ENCODE peak calls at places on chromosomes 11 and 22, in seven cellular contexts. L, T, D, E, F, J and M are unnamed samples.

GRCh38 chr11:74641289-74641688 is 48.9 kb downstream of the POLD3 start:
- DNase-seq in E (no peak), T (no peak), F (no peak), J (no peak), L (no peak), D (no peak), M (no peak)

GRCh38 chr11:33949201-33949913 is 57.5 kb upstream of the LMO2 start:
- DNase-seq in F (no peak), D (no peak), L (no peak), J (no peak), E (no peak), T (no peak), M (no peak)

GRCh38 chr11:70467196-70468085 is 69.1 kb downstream of the CTTN start:
- DNase-seq in L (peak), E (peak), J (peak), F (no peak), D (peak), T (peak), M (no peak)

GRCh38 chr11:72524711-72525110 is 90.4 kb upstream of the CLPB start:
- DNase-seq in D (peak), F (no peak), T (no peak), J (no peak), L (no peak), E (no peak), M (no peak)

GRCh38 chr22:38089474-38089851 is 5.5 kb upstream of the SLC16A8 start:
- DNase-seq in E (no peak), J (no peak), L (no peak), T (no peak), D (no peak), F (no peak), M (no peak)

GRCh38 chr11:3218483-3219280 is at the start of gene MRGPRG:
- DNase-seq in T (no peak), E (no peak), D (no peak), L (no peak), J (peak), F (no peak), M (no peak)

GRCh38 chr11:130131957-130132850 is 27.4 kb upstream of the ST14 start:
- DNase-seq in L (peak), E (peak), D (peak), F (no peak), T (peak), J (no peak), M (no peak)

GRCh38 chr11:120912504-120912903 is 111.4 kb upstream of the TBCEL start:
- DNase-seq in E (peak), J (no peak), F (no peak), T (peak), D (peak), L (no peak), M (no peak)

GRCh38 chr22:33803371-33803770 is 116.9 kb downstream of the LARGE1 start:
- DNase-seq in D (peak), F (no peak), E (no peak), T (no peak), L (no peak), J (no peak), M (peak)

GRCh38 chr11:130156108-130157022 is 3.2 kb upstream of the ST14 start:
- DNase-seq in L (no peak), T (peak), E (peak), J (no peak), D (peak), F (no peak), M (no peak)

GRCh38 chr11:19393941-19394340 is 153.2 kb upstream of the E2F8 start:
- DNase-seq in D (no peak), F (no peak), J (no peak), T (no peak), E (no peak), L (no peak), M (no peak)

GRCh38 chr11:63564785-63565350 is 1.7 kb upstream of the PLAAT2 start:
- DNase-seq in T (no peak), D (no peak), L (no peak), E (no peak), J (no peak), F (no peak), M (peak)

GRCh38 chr11:118606157-118606843 is 1.1 kb upstream of the PHLDB1 start:
- DNase-seq in F (no peak), D (no peak), E (no peak), T (no peak), L (peak), J (peak), M (no peak)

GRCh38 chr22:23233746-23234408 is 53.6 kb downstream of the BCR start:
- DNase-seq in J (peak), F (no peak), E (no peak), T (no peak), L (peak), D (peak), M (no peak)

GRCh38 chr11:10725114-10725906 is 25.7 kb upstream of the CTR9 start:
- DNase-seq in J (no peak), D (peak), T (no peak), F (peak), E (no peak), L (no peak), M (peak)

GRCh38 chr22:37981282-37982011 is 2.9 kb downstream of the SOX10 start:
- DNase-seq in F (no peak), T (no peak), E (no peak), L (no peak), J (no peak), D (no peak), M (no peak)

GRCh38 chr11:6646631-6647281 is 8.9 kb downstream of the DCHS1 start:
- DNase-seq in F (peak), L (peak), J (peak), T (no peak), D (no peak), E (peak), M (no peak)

DNA sequence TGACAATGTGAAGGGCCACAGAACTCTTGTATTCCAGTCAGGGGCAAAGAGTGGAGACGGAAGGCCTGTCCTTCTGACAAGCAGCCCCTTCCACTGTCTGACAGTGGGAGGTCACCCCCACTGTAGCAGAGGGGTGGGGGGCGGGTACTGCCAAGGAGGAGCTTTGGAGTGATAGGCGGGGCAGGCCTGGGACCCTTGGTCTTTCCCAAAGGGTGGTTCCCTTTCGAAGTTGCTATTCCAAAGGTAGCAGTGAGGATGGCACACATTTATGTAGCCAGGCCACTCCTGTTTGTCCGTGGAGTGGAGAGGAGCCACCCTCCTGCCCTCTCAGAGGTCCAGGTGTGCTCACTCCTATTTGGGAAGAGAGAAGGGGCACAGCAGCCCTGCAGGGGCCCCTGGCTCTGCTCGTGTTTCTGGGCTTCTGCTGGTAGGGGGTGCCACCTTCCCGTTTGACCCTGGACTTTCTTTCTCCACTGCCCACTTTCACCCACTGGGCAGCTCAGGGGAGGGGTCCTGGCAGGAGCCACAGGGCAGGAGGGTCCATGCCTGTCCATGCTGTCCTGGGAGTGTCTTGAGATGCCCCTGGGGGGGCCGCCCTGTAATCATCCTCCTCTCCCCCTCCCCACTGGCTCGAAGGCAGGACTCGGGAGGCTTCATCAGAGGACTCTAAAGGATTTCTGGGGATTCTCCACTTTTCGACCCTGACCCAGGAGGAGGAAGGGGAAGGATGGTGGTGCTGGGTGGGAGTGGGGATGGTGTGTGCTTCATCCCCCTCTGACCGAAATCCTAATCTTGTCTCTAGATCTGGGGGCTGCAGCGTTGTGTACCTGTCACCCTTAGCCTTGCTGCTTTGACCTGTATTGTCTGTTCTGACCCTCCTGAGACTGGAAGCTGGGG is 994 bp downstream of the TAGLN start:
- DNase-seq in D (no peak), T (no peak), L (no peak), J (no peak), E (no peak), F (no peak), M (no peak)
- H3K27ac ChIP-seq in D (peak), T (peak), L (peak), J (peak), E (no peak), F (no peak), M (no peak)

DNA sequence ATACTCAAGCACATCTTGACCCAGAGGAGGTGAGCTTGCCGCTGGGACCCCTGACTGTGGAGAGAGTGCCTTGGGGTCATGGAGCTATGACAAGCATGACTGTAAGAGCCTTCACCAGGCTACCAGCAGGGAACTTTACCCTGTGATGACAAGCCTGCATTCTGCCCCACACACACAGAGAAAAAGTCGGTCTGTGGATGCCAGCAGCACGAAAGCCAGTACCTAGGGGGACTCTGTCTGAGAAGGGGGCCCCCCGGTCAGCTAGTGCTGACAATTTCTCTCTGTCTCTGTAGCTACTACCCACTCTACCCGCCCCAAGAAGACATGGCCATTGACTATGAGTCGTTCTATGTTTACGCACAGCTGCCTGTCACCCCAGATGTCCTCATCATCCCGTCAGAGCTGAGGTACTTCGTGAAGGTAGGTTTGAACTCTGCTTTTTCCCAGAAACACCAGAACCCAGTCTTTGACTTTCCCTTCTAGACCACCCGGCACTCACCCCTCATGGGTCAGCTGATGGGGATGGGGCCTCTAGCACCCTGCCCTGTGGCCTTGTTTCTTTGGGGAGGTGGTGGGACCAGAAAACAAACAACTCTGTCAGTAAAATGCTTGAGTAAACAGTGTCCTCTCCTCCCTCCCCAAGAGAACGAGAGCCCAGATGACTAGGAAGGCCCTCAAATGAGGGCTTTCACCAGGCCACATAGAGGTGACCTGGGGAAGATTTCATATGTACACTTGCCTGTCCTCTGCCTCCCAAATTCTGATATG is 18.9 kb upstream of the CDC42EP2 start:
- DNase-seq in T (no peak), J (no peak), F (no peak), D (no peak), E (no peak), L (no peak), M (no peak)
- H3K27ac ChIP-seq in T (peak), J (peak), F (no peak), D (no peak), E (no peak), L (no peak), M (no peak)

GRCh38 chr11:47002366-47002765 is 65.8 kb downstream of the CSTPP1 start:
- DNase-seq in E (peak), F (no peak), J (no peak), D (no peak), L (no peak), T (no peak), M (no peak)

GRCh38 chr11:47003180-47003877 is 66.8 kb downstream of the CSTPP1 start:
- DNase-seq in F (peak), T (no peak), E (peak), L (peak), J (no peak), D (no peak), M (no peak)

GRCh38 chr11:47000033-47000432 is 63.5 kb downstream of the CSTPP1 start:
- DNase-seq in D (no peak), E (no peak), F (no peak), J (no peak), L (no peak), T (no peak), M (no peak)

GRCh38 chr11:46999217-46999616 is 62.7 kb downstream of the CSTPP1 start:
- DNase-seq in E (peak), F (no peak), T (no peak), L (no peak), J (no peak), D (no peak), M (no peak)

GRCh38 chr11:47001666-47002285 is 65.2 kb downstream of the CSTPP1 start:
- DNase-seq in J (no peak), T (no peak), D (no peak), F (peak), E (peak), L (no peak), M (no peak)
- H3K27ac ChIP-seq in J (no peak), T (no peak), D (no peak), F (peak), E (peak), L (no peak), M (no peak)

DNA sequence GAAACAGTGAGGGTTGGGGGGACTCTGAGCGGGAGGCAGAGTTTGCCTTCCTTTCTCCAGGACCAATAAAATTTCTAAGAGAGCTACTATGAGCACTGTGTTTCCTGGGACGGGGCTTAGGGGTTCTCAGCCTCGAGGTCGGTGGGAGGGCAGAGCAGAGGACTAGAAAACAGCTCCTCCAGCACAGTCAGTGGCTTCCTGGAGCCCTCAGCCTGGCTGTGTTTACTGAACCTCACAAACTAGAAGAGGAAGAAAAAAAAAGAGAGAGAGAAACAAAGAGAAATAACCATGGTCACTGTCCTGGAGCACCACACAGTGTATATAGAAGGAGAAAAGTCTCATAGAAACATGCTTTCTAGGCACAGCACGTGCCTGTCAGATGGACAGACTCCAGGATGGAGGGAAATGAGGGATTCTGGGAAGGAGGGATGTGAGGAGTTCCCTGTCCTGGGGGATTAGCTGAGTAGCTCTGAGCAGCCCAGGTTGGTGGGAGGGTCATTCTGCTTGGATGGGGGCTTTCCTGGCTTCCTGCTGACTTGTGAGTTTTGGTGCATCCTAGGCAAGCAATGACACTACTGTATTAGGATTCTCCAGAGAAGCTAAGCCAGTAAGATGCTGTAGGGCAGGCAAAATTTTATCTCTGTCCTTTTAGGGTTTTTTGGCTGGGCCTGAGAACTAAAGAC is 3.1 kb downstream of the GSTP1 start:
- DNase-seq in L (no peak), E (peak), D (no peak), T (no peak), F (no peak), J (no peak), M (no peak)
- H3K27ac ChIP-seq in L (no peak), E (peak), D (no peak), T (no peak), F (no peak), J (no peak), M (peak)

GRCh38 chr11:116452447-116452846 is 320.3 kb downstream of the BUD13 start:
- DNase-seq in F (no peak), E (no peak), D (no peak), L (no peak), T (no peak), J (no peak), M (no peak)

GRCh38 chr11:116445108-116446047 is 327.4 kb downstream of the BUD13 start:
- DNase-seq in T (no peak), L (no peak), D (no peak), F (no peak), J (no peak), E (no peak), M (no peak)

GRCh38 chr11:116446048-116446399 is 326.8 kb downstream of the BUD13 start:
- DNase-seq in J (no peak), F (no peak), L (no peak), T (no peak), D (no peak), E (no peak), M (no peak)

GRCh38 chr11:116449522-116449921 is 323.3 kb downstream of the BUD13 start:
- DNase-seq in D (no peak), L (no peak), J (no peak), F (no peak), E (no peak), T (no peak), M (no peak)

DNA sequence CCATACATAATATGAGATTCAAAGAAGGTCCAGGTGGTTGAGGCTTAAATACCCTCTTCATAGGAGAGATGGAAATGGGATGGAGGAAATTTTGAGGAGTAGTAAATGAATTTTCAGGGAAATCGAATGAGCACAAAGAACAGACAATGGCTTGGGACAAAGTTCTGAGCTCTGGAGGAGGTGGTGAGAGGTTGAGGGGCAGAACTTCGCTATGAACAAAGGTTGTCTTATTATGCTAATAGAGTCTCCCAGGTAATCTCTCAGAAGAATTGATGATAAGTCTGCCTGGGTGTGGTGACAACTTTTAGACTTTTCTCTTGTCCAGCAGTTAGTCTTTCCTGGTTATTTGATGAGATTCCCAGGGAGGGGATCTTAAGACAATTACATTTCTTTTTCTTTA is 326.2 kb downstream of the BUD13 start:
- DNase-seq in J (no peak), F (no peak), T (no peak), E (no peak), D (no peak), L (no peak), M (no peak)
- H3K27ac ChIP-seq in J (no peak), F (no peak), T (no peak), E (no peak), D (no peak), L (no peak), M (no peak)

GRCh38 chr11:94884322-94884721 is 89.0 kb downstream of the CWC15 start:
- DNase-seq in T (no peak), J (no peak), E (no peak), L (no peak), F (no peak), D (no peak), M (no peak)

GRCh38 chr11:94882931-94883330 is 90.4 kb downstream of the CWC15 start:
- DNase-seq in E (no peak), J (no peak), F (no peak), L (no peak), D (no peak), T (no peak), M (peak)

GRCh38 chr11:94885581-94885980 is 87.8 kb downstream of the CWC15 start:
- DNase-seq in L (no peak), E (no peak), J (no peak), D (no peak), F (no peak), T (no peak), M (no peak)

GRCh38 chr11:94885133-94885532 is 88.2 kb downstream of the CWC15 start:
- DNase-seq in D (no peak), J (no peak), L (no peak), E (peak), T (no peak), F (no peak), M (peak)

DNA sequence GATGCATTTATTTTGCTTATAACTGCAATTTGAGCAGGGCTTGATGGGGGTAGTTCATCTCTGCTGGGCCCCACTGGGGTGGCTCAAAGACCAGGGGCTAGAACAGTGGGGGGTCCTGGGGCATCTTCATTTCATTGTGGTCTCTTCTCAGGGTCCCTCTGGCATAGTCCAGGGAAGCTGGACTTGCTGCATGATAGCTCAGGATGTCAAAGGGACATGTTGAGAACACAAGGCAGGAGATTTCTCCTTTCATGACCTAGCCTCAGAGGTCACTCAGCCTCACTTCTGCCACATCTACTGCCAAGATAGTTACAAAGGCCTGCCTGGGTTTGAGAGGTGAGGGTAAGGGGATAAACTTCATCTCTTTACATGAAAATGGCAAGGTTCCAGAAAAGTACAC is 89.5 kb downstream of the CWC15 start:
- DNase-seq in T (no peak), D (no peak), F (no peak), E (no peak), J (no peak), L (no peak), M (no peak)
- H3K27ac ChIP-seq in T (no peak), D (no peak), F (no peak), E (no peak), J (no peak), L (no peak), M (no peak)

GRCh38 chr11:76589945-76590630 is 80.5 kb downstream of the LRRC32 start:
- DNase-seq in L (no peak), D (no peak), E (no peak), F (no peak), J (no peak), T (no peak), M (no peak)
- H3K27ac ChIP-seq in L (no peak), D (no peak), E (no peak), F (no peak), J (peak), T (no peak), M (no peak)